ENCODE peak calls at places on chromosomes 2 and 18, in nine cellular contexts. L is OCI-LY7, B is heart left ventricle, W is A549, M is hepatocyte, O is PC-9, T is left lung, F is body of pancreas, E is RWPE2. P is an unnamed sample.

GRCh38 chr18:22800551-22800951 is 132.6 kb upstream of the RBBP8 start:
- DNase-seq in L (no peak), B (no peak), W (no peak), M (peak), O (no peak), T (no peak), F (no peak), E (no peak), P (no peak)

GRCh38 chr2:79750321-79750720 is 237.5 kb downstream of the CTNNA2 start:
- DNase-seq in L (no peak), B (no peak), W (no peak), M (peak), O (no peak), T (no peak), F (no peak), E (no peak), P (no peak)

GRCh38 chr2:58866040-58866439 is 624.9 kb upstream of the FANCL start:
- DNase-seq in L (no peak), B (no peak), W (no peak), M (no peak), O (no peak), T (no peak), F (no peak), E (no peak), P (no peak)

GRCh38 chr2:239303711-239304532 is 96.9 kb downstream of the HDAC4 start:
- DNase-seq in L (no peak), B (no peak), W (no peak), M (peak), O (no peak), T (no peak), F (peak), E (no peak), P (no peak)

GRCh38 chr2:242052421-242052820 is 182.9 kb downstream of the RTP5 start:
- DNase-seq in L (no peak), B (no peak), W (no peak), M (no peak), O (no peak), T (no peak), F (no peak), E (peak), P (no peak)

GRCh38 chr2:46447649-46448048 is 31.7 kb upstream of the TMEM247 start:
- DNase-seq in L (no peak), B (no peak), W (no peak), M (no peak), O (no peak), T (no peak), F (no peak), E (no peak), P (no peak)

GRCh38 chr18:3485153-3486149 is 35.5 kb downstream of the TGIF1 start:
- DNase-seq in L (no peak), B (no peak), W (no peak), M (no peak), O (no peak), T (no peak), F (no peak), E (no peak), P (no peak)

GRCh38 chr2:46161329-46161728 is 135.9 kb upstream of the EPAS1 start:
- DNase-seq in L (no peak), B (no peak), W (no peak), M (no peak), O (no peak), T (no peak), F (no peak), E (no peak), P (no peak)

GRCh38 chr2:42414648-42415047 is 53.6 kb upstream of the COX7A2L start:
- DNase-seq in L (no peak), B (no peak), W (no peak), M (no peak), O (no peak), T (no peak), F (no peak), E (no peak), P (no peak)

GRCh38 chr2:205002390-205002789 is 457.1 kb downstream of the PARD3B start:
- DNase-seq in L (no peak), B (no peak), W (no peak), M (no peak), O (no peak), T (no peak), F (no peak), E (no peak), P (no peak)

GRCh38 chr18:26804474-26804873 is 61.0 kb downstream of the AQP4 start:
- DNase-seq in L (no peak), B (peak), W (no peak), M (peak), O (no peak), T (no peak), F (no peak), E (no peak), P (no peak)

GRCh38 chr2:9336534-9337354 is 86.6 kb downstream of the ITGB1BP1 start:
- DNase-seq in L (no peak), B (peak), W (no peak), M (peak), O (peak), T (no peak), F (peak), E (peak), P (peak)

GRCh38 chr2:57453929-57454328 is 592.7 kb upstream of the VRK2 start:
- DNase-seq in L (no peak), B (no peak), W (no peak), M (no peak), O (no peak), T (no peak), F (no peak), E (no peak), P (no peak)

GRCh38 chr2:239857591-239857990 is 167.6 kb downstream of the NDUFA10 start:
- DNase-seq in L (no peak), B (no peak), W (no peak), M (no peak), O (no peak), T (no peak), F (no peak), E (no peak), P (no peak)

GRCh38 chr2:238105506-238106338 is 5.6 kb downstream of the ESPNL start:
- DNase-seq in L (no peak), B (no peak), W (no peak), M (no peak), O (no peak), T (peak), F (peak), E (peak), P (no peak)

GRCh38 chr18:76935722-76936337 is 113.5 kb downstream of the ZNF236 start:
- DNase-seq in L (no peak), B (no peak), W (no peak), M (no peak), O (no peak), T (no peak), F (no peak), E (no peak), P (no peak)

GRCh38 chr2:24635181-24635580 is 144.1 kb downstream of the NCOA1 start:
- DNase-seq in L (no peak), B (no peak), W (no peak), M (no peak), O (no peak), T (no peak), F (no peak), E (no peak), P (no peak)

GRCh38 chr2:3651686-3652516 is 6.1 kb upstream of the ALLC start:
- DNase-seq in L (peak), B (peak), W (no peak), M (peak), O (no peak), T (peak), F (peak), E (no peak), P (peak)

GRCh38 chr2:53827398-53828175 is 32.2 kb downstream of the GPR75 start:
- DNase-seq in L (no peak), B (peak), W (no peak), M (no peak), O (no peak), T (no peak), F (no peak), E (no peak), P (no peak)
- H3K27ac ChIP-seq in L (no peak), B (peak), W (no peak), M (no peak), O (no peak), T (no peak), F (peak), E (no peak), P (no peak)

GRCh38 chr2:27520316-27520715 is 23.7 kb downstream of the GCKR start:
- DNase-seq in L (no peak), B (no peak), W (no peak), M (no peak), O (no peak), T (no peak), F (no peak), E (no peak), P (no peak)

GRCh38 chr2:27518113-27518781 is 21.6 kb downstream of the GCKR start:
- DNase-seq in L (no peak), B (no peak), W (no peak), M (no peak), O (no peak), T (no peak), F (no peak), E (no peak), P (no peak)

GRCh38 chr2:27518782-27519113 is 22.1 kb downstream of the GCKR start:
- DNase-seq in L (no peak), B (no peak), W (no peak), M (no peak), O (no peak), T (no peak), F (no peak), E (no peak), P (no peak)

GRCh38 chr2:27527182-27527581 is 30.5 kb downstream of the GCKR start:
- DNase-seq in L (no peak), B (no peak), W (no peak), M (no peak), O (peak), T (no peak), F (no peak), E (no peak), P (peak)

GRCh38 chr2:27522400-27522945 is 25.8 kb downstream of the GCKR start:
- DNase-seq in L (no peak), B (no peak), W (no peak), M (no peak), O (no peak), T (no peak), F (no peak), E (no peak), P (no peak)
- TF ChIP-seq CTCF in L (no peak), B (no peak), W (no peak), M (peak), O (no peak), T (no peak), F (no peak), E (no peak), P (no peak)

GRCh38 chr18:57791192-57791591 is 11.9 kb downstream of the ATP8B1 start:
- DNase-seq in L (no peak), B (no peak), W (no peak), M (no peak), O (no peak), T (no peak), F (no peak), E (no peak), P (no peak)
- H3K27ac ChIP-seq in L (no peak), B (no peak), W (no peak), M (no peak), O (peak), T (no peak), F (no peak), E (no peak), P (no peak)

GRCh38 chr2:148058641-148059040 is 37.8 kb downstream of the MBD5 start:
- DNase-seq in L (no peak), B (no peak), W (no peak), M (no peak), O (no peak), T (no peak), F (no peak), E (no peak), P (no peak)
- TF ChIP-seq CTCF in L (no peak), B (no peak), W (no peak), M (no peak), O (no peak), T (no peak), F (no peak), E (no peak), P (no peak)

GRCh38 chr2:66531156-66531555 is 96.2 kb downstream of the MEIS1 start:
- DNase-seq in L (no peak), B (no peak), W (no peak), M (no peak), O (no peak), T (no peak), F (no peak), E (no peak), P (no peak)
- H3K27ac ChIP-seq in L (no peak), B (no peak), W (no peak), M (no peak), O (no peak), T (no peak), F (no peak), E (no peak), P (no peak)

GRCh38 chr2:6352906-6353515 is 512.7 kb downstream of the CMPK2 start:
- DNase-seq in L (peak), B (peak), W (no peak), M (peak), O (peak), T (no peak), F (peak), E (no peak), P (peak)
- TF ChIP-seq CTCF in L (peak), B (peak), W (peak), M (peak), O (peak), T (peak), F (peak), E (peak), P (peak)

GRCh38 chr2:96538487-96539214 is 2.1 kb downstream of the ARID5A start:
- DNase-seq in L (no peak), B (peak), W (no peak), M (peak), O (no peak), T (peak), F (peak), E (no peak), P (peak)
- H3K27ac ChIP-seq in L (no peak), B (peak), W (no peak), M (no peak), O (no peak), T (peak), F (peak), E (no peak), P (no peak)

DNA sequence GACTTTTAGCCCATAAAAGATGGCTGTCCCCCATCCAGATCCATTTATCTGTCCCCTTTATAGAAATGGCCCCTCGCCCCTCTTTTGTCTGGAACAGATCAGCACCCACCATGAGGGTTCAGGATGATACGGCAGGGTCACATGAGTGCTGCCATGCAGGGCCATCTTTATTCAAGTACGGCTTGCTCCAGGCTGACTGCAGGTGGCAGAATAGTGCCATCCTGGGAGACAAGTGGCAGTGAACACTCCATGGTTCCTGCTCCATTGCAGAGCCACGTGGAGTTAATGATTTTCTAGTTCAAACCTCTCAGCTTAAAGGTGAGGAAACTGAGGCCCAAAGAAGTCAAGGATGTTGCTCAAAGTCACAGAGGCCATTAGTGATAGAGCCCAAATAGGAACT is 180.6 kb downstream of the CLIP4 start:
- DNase-seq in L (no peak), B (no peak), W (peak), M (no peak), O (no peak), T (no peak), F (peak), E (no peak), P (no peak)
- TF ChIP-seq CTCF in L (peak), B (no peak), W (peak), M (peak), O (no peak), T (no peak), F (peak), E (peak), P (peak)

P was measured in brain microvascular endothelial cell.